ENCODE peak calls at places on chromosomes 4 and X, in four cellular contexts. Y, P, H and M are unnamed samples.

GRCh38 chr4:76954489-76954888 is 4.9 kb downstream of the SEPTIN11 start:
- DNase-seq in Y (no peak), P (no peak), H (no peak), M (no peak)

GRCh38 chrX:149467920-149468319 is 37.2 kb downstream of the IDS start:
- DNase-seq in H (no peak), Y (no peak), P (no peak), M (no peak)

GRCh38 chrX:136754641-136755040 is 26.1 kb downstream of the ARHGEF6 start:
- DNase-seq in H (peak), P (peak), Y (peak), M (no peak)

GRCh38 chr4:189835505-189835904 is 105.2 kb upstream of the FRG1 start:
- DNase-seq in P (no peak), H (peak), Y (no peak), M (no peak)

GRCh38 chr4:94412019-94413017 is 39.4 kb upstream of the PDLIM5 start:
- DNase-seq in P (no peak), Y (peak), H (peak), M (no peak)

GRCh38 chr4:25861951-25862410 is 807 bp downstream of the SEL1L3 start:
- DNase-seq in H (peak), P (peak), Y (peak), M (peak)

GRCh38 chrX:101265869-101266428 is 25.2 kb downstream of the TAF7L start:
- DNase-seq in P (no peak), Y (peak), H (peak), M (no peak)

GRCh38 chr4:152415980-152416379 is 119.9 kb downstream of the FBXW7 start:
- DNase-seq in P (no peak), H (peak), Y (peak), M (no peak)

GRCh38 chr4:115537387-115537786 is 424.0 kb upstream of the NDST4 start:
- DNase-seq in P (no peak), Y (peak), H (peak), M (no peak)

GRCh38 chr4:113436360-113436759 is 325.2 kb downstream of the CAMK2D start:
- DNase-seq in H (peak), Y (peak), P (no peak), M (no peak)

GRCh38 chr4:14289708-14290107 is 662.2 kb upstream of the BOD1L1 start:
- DNase-seq in P (no peak), H (no peak), Y (peak), M (no peak)

GRCh38 chr4:139508581-139509237 is 47.3 kb downstream of the SETD7 start:
- DNase-seq in P (no peak), H (no peak), Y (no peak), M (no peak)

GRCh38 chr4:164293181-164293580 is 460.8 kb upstream of the SMIM31 start:
- DNase-seq in H (no peak), Y (no peak), P (no peak), M (no peak)

GRCh38 chrX:19593684-19594083 is 78.4 kb upstream of the MAP3K15 start:
- DNase-seq in H (peak), P (peak), Y (peak), M (no peak)

GRCh38 chr4:139814285-139815015 is 148.8 kb downstream of the MGST2 start:
- DNase-seq in P (no peak), H (peak), Y (no peak), M (no peak)

GRCh38 chrX:65014230-65014629 is 38.0 kb upstream of the ZC4H2 start:
- DNase-seq in H (no peak), Y (no peak), P (no peak), M (no peak)

GRCh38 chr4:139207873-139208403 is 30.9 kb upstream of the ELF2 start:
- DNase-seq in H (no peak), Y (no peak), P (no peak), M (no peak)

GRCh38 chrX:28586891-28587635 is at the start of gene IL1RAPL1:
- DNase-seq in H (peak), P (no peak), Y (peak), M (no peak)

GRCh38 chr4:186554485-186554884 is 882 bp downstream of the MTNR1A start:
- DNase-seq in H (peak), P (no peak), Y (no peak), M (peak)

GRCh38 chr4:18020145-18020670 is 1.3 kb downstream of the LCORL start:
- DNase-seq in P (peak), H (peak), Y (peak), M (no peak)

DNA sequence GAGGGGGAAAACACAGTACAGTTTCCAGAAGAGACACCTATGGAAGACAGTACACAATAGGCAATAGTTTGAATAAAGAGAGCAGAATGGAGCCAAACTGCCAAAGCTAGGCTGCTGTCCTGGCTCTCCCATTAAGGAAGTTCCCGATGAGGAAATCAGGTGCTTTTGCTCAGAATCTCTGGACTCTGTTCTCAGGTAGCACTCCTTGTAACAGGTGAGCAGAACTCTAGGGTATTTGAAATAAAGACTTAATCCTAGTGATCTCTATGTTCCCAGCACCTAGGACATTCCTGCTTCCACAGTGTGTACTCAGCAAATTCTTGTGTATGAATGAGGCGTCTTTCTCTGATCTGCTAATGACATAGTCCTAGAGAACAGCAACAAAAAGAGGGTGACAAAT is 1.7 kb downstream of the EGF start:
- DNase-seq in P (no peak), H (no peak), Y (no peak), M (no peak)
- H3K4me3 ChIP-seq in P (no peak), H (no peak), Y (no peak), M (peak)

GRCh38 chr4:107826427-107826980 is 1.8 kb downstream of the SGMS2 start:
- DNase-seq in P (no peak), H (no peak), Y (no peak), M (no peak)
- H3K4me3 ChIP-seq in P (no peak), H (peak), Y (no peak), M (peak)

GRCh38 chr4:53595204-53595603 is 3.9 kb upstream of the LNX1 start:
- DNase-seq in H (no peak), Y (no peak), P (no peak), M (no peak)

GRCh38 chr4:53591372-53591892 is at the start of gene LNX1:
- DNase-seq in Y (no peak), H (no peak), P (no peak), M (peak)

GRCh38 chr4:53592128-53592527 is 842 bp upstream of the LNX1 start:
- DNase-seq in Y (no peak), P (no peak), H (peak), M (peak)

GRCh38 chr4:53593765-53594164 is 2.5 kb upstream of the LNX1 start:
- DNase-seq in P (no peak), H (no peak), Y (no peak), M (no peak)

GRCh38 chr4:53592686-53593641 is 1.7 kb upstream of the LNX1 start:
- DNase-seq in P (no peak), Y (peak), H (peak), M (peak)
- H3K4me3 ChIP-seq in P (no peak), Y (peak), H (peak), M (no peak)

GRCh38 chr4:86155766-86156165 is 204.1 kb downstream of the MAPK10 start:
- DNase-seq in H (no peak), Y (no peak), P (no peak), M (no peak)
- H3K4me3 ChIP-seq in H (no peak), Y (no peak), P (no peak), M (no peak)

GRCh38 chrX:72255864-72256263 is 17.0 kb upstream of the ERCC6L start:
- DNase-seq in H (no peak), P (no peak), Y (no peak), M (no peak)

GRCh38 chrX:72258174-72258573 is 18.9 kb downstream of the RPS4X start:
- DNase-seq in P (no peak), Y (peak), H (peak), M (no peak)

GRCh38 chrX:72253686-72254085 is 14.9 kb upstream of the ERCC6L start:
- DNase-seq in P (no peak), H (no peak), Y (no peak), M (no peak)

GRCh38 chrX:72254835-72255234 is 16.0 kb upstream of the ERCC6L start:
- DNase-seq in H (no peak), Y (no peak), P (no peak), M (no peak)

DNA sequence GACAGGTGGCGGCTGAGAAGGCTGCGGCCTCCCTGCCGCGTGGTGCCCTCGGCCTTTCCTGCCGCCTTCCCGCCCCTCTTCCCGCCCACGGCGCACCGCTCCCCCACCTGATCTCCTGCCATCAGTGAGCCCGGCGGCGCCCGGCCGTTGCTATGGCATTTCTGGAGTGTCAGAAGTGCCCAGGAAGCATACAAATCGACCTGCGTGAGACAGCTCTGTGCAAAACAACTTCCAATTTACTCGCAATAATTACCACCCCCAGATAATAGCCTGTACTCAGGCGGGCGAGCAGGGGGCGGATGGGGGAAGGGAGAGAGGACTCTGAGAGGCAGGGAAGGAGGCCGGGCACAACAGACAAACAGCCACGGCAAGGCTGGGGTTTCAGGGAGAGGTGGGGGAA is 16.6 kb upstream of the ERCC6L start:
- DNase-seq in H (no peak), P (no peak), Y (no peak), M (no peak)
- H3K4me3 ChIP-seq in H (no peak), P (no peak), Y (no peak), M (no peak)

DNA sequence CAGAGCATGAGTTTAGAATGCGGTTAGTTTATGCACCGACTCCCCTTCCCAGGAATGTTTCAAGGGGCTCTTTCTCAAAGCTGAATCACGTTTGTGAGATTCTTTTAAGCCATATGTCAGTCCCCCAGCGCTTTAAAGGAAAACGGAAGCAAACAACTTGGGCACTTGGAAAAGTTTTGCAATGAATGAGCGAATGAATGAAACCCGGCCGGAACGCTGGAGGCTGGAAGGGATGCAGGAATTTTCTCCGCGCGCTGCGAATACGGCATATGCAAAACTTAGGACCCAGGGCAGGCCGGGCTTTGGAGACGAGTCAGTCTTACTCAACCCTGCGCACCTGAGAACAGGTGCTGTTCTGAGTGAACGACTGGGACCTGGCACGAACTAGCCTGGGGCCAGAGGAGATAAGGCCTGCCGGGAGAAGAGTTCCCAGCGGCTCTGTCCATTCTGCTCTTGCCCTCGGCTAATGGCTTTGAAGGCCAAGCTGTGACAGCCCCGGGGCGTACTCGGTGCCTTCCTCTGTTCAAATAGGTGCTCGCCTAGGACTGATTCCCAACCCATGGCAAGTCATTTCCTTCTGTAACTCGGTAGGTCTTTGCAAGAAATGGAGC is 763 bp upstream of the NRK start:
- DNase-seq in P (no peak), Y (peak), H (peak), M (no peak)
- H3K4me3 ChIP-seq in P (no peak), Y (peak), H (peak), M (peak)

DNA sequence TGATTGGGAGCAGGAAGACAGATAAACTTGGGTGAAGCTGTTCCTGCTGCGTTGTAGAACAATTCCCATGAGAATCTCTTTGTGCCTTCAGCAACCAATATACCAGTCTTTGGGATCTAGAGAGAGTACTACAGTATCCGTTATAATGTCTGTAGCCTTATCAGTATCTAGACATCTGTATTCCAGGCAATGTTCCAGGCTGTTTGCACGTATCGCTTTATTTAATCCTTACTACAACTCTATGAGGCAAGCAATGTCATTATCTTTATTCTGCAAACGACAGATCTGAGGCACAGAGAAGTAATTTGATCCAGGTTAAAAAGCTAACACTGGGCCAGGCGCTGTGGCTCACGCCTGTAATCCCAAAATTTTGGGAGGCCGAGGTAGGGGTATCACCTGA is 251.6 kb downstream of the ARHGAP24 start:
- DNase-seq in P (no peak), H (no peak), Y (no peak), M (no peak)
- H3K4me3 ChIP-seq in P (no peak), H (no peak), Y (no peak), M (no peak)

DNA sequence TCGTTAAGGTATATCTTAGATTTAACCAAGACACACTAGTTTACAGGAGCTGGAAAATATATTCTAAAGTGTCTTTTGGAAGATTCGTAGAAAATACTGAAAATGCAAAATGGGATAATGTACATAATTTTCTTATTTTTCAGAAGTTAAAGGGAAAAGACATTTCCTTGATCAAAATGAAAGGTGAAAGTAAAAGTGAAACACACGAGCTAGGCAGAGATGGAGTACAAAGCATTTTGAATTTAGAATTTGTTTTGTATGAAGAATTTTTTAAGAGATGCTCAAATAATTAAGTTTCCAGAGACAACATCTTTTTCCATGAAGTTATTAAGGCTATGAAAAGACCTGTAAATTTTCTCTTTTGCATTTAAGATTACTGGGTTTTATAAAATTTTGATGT is 2192.6 kb upstream of the AGA start:
- DNase-seq in H (no peak), P (no peak), Y (no peak), M (no peak)
- H3K4me3 ChIP-seq in H (no peak), P (no peak), Y (no peak), M (no peak)